ENCODE peak calls at places on chromosome 2, in seven cellular contexts. One of them, this sample, is unnamed.

GRCh38 chr2:178279142-178279541 is 84.8 kb downstream of the OSBPL6 start:
- DNase-seq in bronchial epithelial cell: peak; percentile 95
- DNase-seq in mucosa of gallbladder: no peak
- DNase-seq in KBM-7: no peak
- DNase-seq in fibroblast of gingiva: peak; percentile 62
- DNase-seq in pons: no peak
- DNase-seq in SW 1271: no peak
- DNase-seq in this sample: peak; percentile 32

GRCh38 chr2:41241325-41242000 is 789.6 kb upstream of the SLC8A1 start:
- DNase-seq in bronchial epithelial cell: no peak
- DNase-seq in fibroblast of gingiva: no peak
- DNase-seq in KBM-7: no peak
- DNase-seq in pons: no peak
- DNase-seq in SW 1271: no peak
- DNase-seq in mucosa of gallbladder: no peak
- DNase-seq in this sample: no peak

GRCh38 chr2:16784652-16785051 is 119.0 kb upstream of the CYRIA start:
- DNase-seq in mucosa of gallbladder: no peak
- DNase-seq in SW 1271: no peak
- DNase-seq in pons: no peak
- DNase-seq in fibroblast of gingiva: no peak
- DNase-seq in KBM-7: no peak
- DNase-seq in bronchial epithelial cell: no peak
- DNase-seq in this sample: no peak

GRCh38 chr2:241788572-241788971 is 11.9 kb downstream of the GAL3ST2 start:
- DNase-seq in SW 1271: no peak
- DNase-seq in KBM-7: peak; percentile 43
- DNase-seq in pons: no peak
- DNase-seq in mucosa of gallbladder: no peak
- DNase-seq in bronchial epithelial cell: peak; percentile 14
- DNase-seq in fibroblast of gingiva: no peak
- DNase-seq in this sample: no peak

GRCh38 chr2:110107092-110108079 is 8.2 kb downstream of the MALL start:
- DNase-seq in KBM-7: no peak
- DNase-seq in SW 1271: no peak
- DNase-seq in pons: no peak
- DNase-seq in fibroblast of gingiva: no peak
- DNase-seq in mucosa of gallbladder: no peak
- DNase-seq in bronchial epithelial cell: no peak
- DNase-seq in this sample: no peak

GRCh38 chr2:221102896-221103688 is 469.0 kb downstream of the EPHA4 start:
- DNase-seq in bronchial epithelial cell: peak; percentile 57
- DNase-seq in KBM-7: no peak
- DNase-seq in pons: no peak
- DNase-seq in SW 1271: no peak
- DNase-seq in mucosa of gallbladder: no peak
- DNase-seq in fibroblast of gingiva: no peak
- DNase-seq in this sample: no peak

GRCh38 chr2:237254911-237255578 is 158.9 kb downstream of the COL6A3 start:
- DNase-seq in fibroblast of gingiva: no peak
- DNase-seq in KBM-7: no peak
- DNase-seq in SW 1271: no peak
- DNase-seq in mucosa of gallbladder: no peak
- DNase-seq in bronchial epithelial cell: peak; percentile 55
- DNase-seq in pons: no peak
- DNase-seq in this sample: no peak

GRCh38 chr2:27018142-27018541 is 14.6 kb upstream of the TMEM214 start:
- DNase-seq in KBM-7: no peak
- DNase-seq in mucosa of gallbladder: no peak
- DNase-seq in pons: no peak
- DNase-seq in bronchial epithelial cell: no peak
- DNase-seq in fibroblast of gingiva: no peak
- DNase-seq in SW 1271: no peak
- DNase-seq in this sample: no peak

GRCh38 chr2:194822097-194822496 is 834.9 kb upstream of the SLC39A10 start:
- DNase-seq in bronchial epithelial cell: peak; percentile 55
- DNase-seq in pons: no peak
- DNase-seq in fibroblast of gingiva: no peak
- DNase-seq in SW 1271: no peak
- DNase-seq in mucosa of gallbladder: no peak
- DNase-seq in KBM-7: no peak
- DNase-seq in this sample: no peak

GRCh38 chr2:84452624-84453023 is 6.5 kb downstream of the SUCLG1 start:
- DNase-seq in SW 1271: no peak
- DNase-seq in fibroblast of gingiva: no peak
- DNase-seq in mucosa of gallbladder: no peak
- DNase-seq in KBM-7: no peak
- DNase-seq in bronchial epithelial cell: no peak
- DNase-seq in pons: no peak
- DNase-seq in this sample: no peak

GRCh38 chr2:122077771-122078170 is 322.3 kb downstream of the TSN start:
- DNase-seq in mucosa of gallbladder: no peak
- DNase-seq in KBM-7: no peak
- DNase-seq in fibroblast of gingiva: no peak
- DNase-seq in SW 1271: no peak
- DNase-seq in bronchial epithelial cell: no peak
- DNase-seq in pons: no peak
- DNase-seq in this sample: no peak

GRCh38 chr2:85549826-85550225 is 10.9 kb downstream of the MAT2A start:
- DNase-seq in fibroblast of gingiva: peak; percentile 92
- DNase-seq in bronchial epithelial cell: peak; percentile 70
- DNase-seq in SW 1271: peak; percentile 60
- DNase-seq in mucosa of gallbladder: no peak
- DNase-seq in KBM-7: no peak
- DNase-seq in pons: no peak
- DNase-seq in this sample: no peak

GRCh38 chr2:60499651-60500300 is 53.7 kb downstream of the BCL11A start:
- DNase-seq in mucosa of gallbladder: no peak
- DNase-seq in bronchial epithelial cell: peak; percentile 80
- DNase-seq in pons: no peak
- DNase-seq in KBM-7: no peak
- DNase-seq in SW 1271: no peak
- DNase-seq in fibroblast of gingiva: no peak
- DNase-seq in this sample: no peak

GRCh38 chr2:38925982-38926381 is 36.3 kb downstream of the ARHGEF33 start:
- DNase-seq in bronchial epithelial cell: no peak
- DNase-seq in KBM-7: no peak
- DNase-seq in fibroblast of gingiva: no peak
- DNase-seq in pons: no peak
- DNase-seq in SW 1271: no peak
- DNase-seq in mucosa of gallbladder: no peak
- DNase-seq in this sample: no peak

This sample was measured in head of caudate nucleus.